ENCODE peak calls at places on chromosomes 16 and 17, in six cellular contexts. One of them, this sample, is unnamed.

GRCh38 chr16:68782198-68783174 is 45.4 kb downstream of the CDH1 start:
- DNase-seq in tibial artery: no peak
- DNase-seq in RWPE1: no peak
- DNase-seq in prostate gland: no peak
- DNase-seq in ascending aorta: no peak
- DNase-seq in H9: no peak
- DNase-seq in this sample: no peak

GRCh38 chr16:69724981-69725479 is 1.3 kb downstream of the NQO1 start:
- DNase-seq in tibial artery: no peak
- DNase-seq in RWPE1: no peak
- DNase-seq in prostate gland: no peak
- DNase-seq in ascending aorta: no peak
- DNase-seq in H9: no peak
- DNase-seq in this sample: no peak

GRCh38 chr17:63550816-63551639 is 751 bp downstream of the DCAF7 start:
- DNase-seq in tibial artery: no peak
- DNase-seq in RWPE1: peak
- DNase-seq in prostate gland: no peak
- DNase-seq in ascending aorta: no peak
- DNase-seq in H9: peak
- DNase-seq in this sample: peak

GRCh38 chr16:66290431-66290830 is 76.1 kb upstream of the CDH5 start:
- DNase-seq in tibial artery: no peak
- DNase-seq in RWPE1: no peak
- DNase-seq in prostate gland: no peak
- DNase-seq in ascending aorta: no peak
- DNase-seq in H9: peak
- DNase-seq in this sample: no peak

GRCh38 chr17:78359216-78359935 is 501 bp downstream of the SOCS3 start:
- DNase-seq in tibial artery: no peak
- DNase-seq in RWPE1: no peak
- DNase-seq in prostate gland: no peak
- DNase-seq in ascending aorta: peak
- DNase-seq in H9: peak
- DNase-seq in this sample: peak

GRCh38 chr16:81137012-81137335 is 40.8 kb upstream of the GCSH start:
- DNase-seq in tibial artery: no peak
- DNase-seq in RWPE1: no peak
- DNase-seq in prostate gland: no peak
- DNase-seq in ascending aorta: no peak
- DNase-seq in H9: no peak
- DNase-seq in this sample: no peak

GRCh38 chr17:55177159-55177913 is 87.4 kb upstream of the HLF start:
- DNase-seq in tibial artery: no peak
- DNase-seq in RWPE1: no peak
- DNase-seq in prostate gland: no peak
- DNase-seq in ascending aorta: no peak
- DNase-seq in H9: peak
- DNase-seq in this sample: no peak

GRCh38 chr16:9932919-9933653 is 249.1 kb downstream of the GRIN2A start:
- DNase-seq in tibial artery: no peak
- DNase-seq in RWPE1: no peak
- DNase-seq in prostate gland: no peak
- DNase-seq in ascending aorta: no peak
- DNase-seq in H9: no peak
- DNase-seq in this sample: no peak

GRCh38 chr16:19588661-19589060 is 33.2 kb downstream of the VPS35L start:
- DNase-seq in tibial artery: no peak
- DNase-seq in RWPE1: no peak
- DNase-seq in prostate gland: no peak
- DNase-seq in ascending aorta: no peak
- DNase-seq in H9: no peak
- DNase-seq in this sample: no peak

GRCh38 chr17:37608369-37609169 is 649 bp downstream of the SYNRG start:
- DNase-seq in tibial artery: peak
- DNase-seq in RWPE1: peak
- DNase-seq in prostate gland: peak
- DNase-seq in ascending aorta: no peak
- DNase-seq in H9: peak
- DNase-seq in this sample: peak

GRCh38 chr17:27354491-27355081 is 60.7 kb downstream of the WSB1 start:
- DNase-seq in tibial artery: no peak
- DNase-seq in RWPE1: no peak
- DNase-seq in prostate gland: no peak
- DNase-seq in ascending aorta: peak
- DNase-seq in H9: no peak
- DNase-seq in this sample: no peak

GRCh38 chr17:41467546-41467945 is 360 bp upstream of the KRT32 start:
- DNase-seq in tibial artery: no peak
- DNase-seq in RWPE1: no peak
- DNase-seq in prostate gland: no peak
- DNase-seq in ascending aorta: no peak
- DNase-seq in H9: no peak
- DNase-seq in this sample: no peak

GRCh38 chr17:2122641-2123302 is 67.9 kb downstream of the HIC1 start:
- DNase-seq in tibial artery: peak
- DNase-seq in RWPE1: no peak
- DNase-seq in prostate gland: peak
- DNase-seq in ascending aorta: peak
- DNase-seq in H9: no peak
- DNase-seq in this sample: no peak

GRCh38 chr16:75116081-75116910 is at the start of gene LDHD:
- DNase-seq in tibial artery: peak
- DNase-seq in RWPE1: peak
- DNase-seq in prostate gland: peak
- DNase-seq in ascending aorta: peak
- DNase-seq in H9: peak
- DNase-seq in this sample: no peak

GRCh38 chr16:20676268-20676828 is 21.1 kb downstream of the ACSM1 start:
- DNase-seq in tibial artery: no peak
- DNase-seq in RWPE1: no peak
- DNase-seq in prostate gland: peak
- DNase-seq in ascending aorta: no peak
- DNase-seq in H9: no peak
- DNase-seq in this sample: no peak

GRCh38 chr17:66348605-66349165 is 46.3 kb downstream of the PRKCA start:
- DNase-seq in tibial artery: no peak
- DNase-seq in RWPE1: peak
- DNase-seq in prostate gland: peak
- DNase-seq in ascending aorta: no peak
- DNase-seq in H9: no peak
- DNase-seq in this sample: no peak

GRCh38 chr16:72561-73537 is at the start of gene RHBDF1:
- DNase-seq in tibial artery: no peak
- DNase-seq in RWPE1: peak
- DNase-seq in prostate gland: peak
- DNase-seq in ascending aorta: peak
- DNase-seq in H9: peak
- DNase-seq in this sample: peak

GRCh38 chr17:47953945-47954344 is 3.7 kb downstream of the PRR15L start:
- DNase-seq in tibial artery: no peak
- DNase-seq in RWPE1: no peak
- DNase-seq in prostate gland: no peak
- DNase-seq in ascending aorta: no peak
- DNase-seq in H9: no peak
- DNase-seq in this sample: no peak
- TF ChIP-seq CTCF in tibial artery: no peak
- TF ChIP-seq CTCF in RWPE1: no peak
- TF ChIP-seq CTCF in prostate gland: no peak
- TF ChIP-seq CTCF in ascending aorta: no peak
- TF ChIP-seq CTCF in H9: peak
- TF ChIP-seq CTCF in this sample: no peak

DNA sequence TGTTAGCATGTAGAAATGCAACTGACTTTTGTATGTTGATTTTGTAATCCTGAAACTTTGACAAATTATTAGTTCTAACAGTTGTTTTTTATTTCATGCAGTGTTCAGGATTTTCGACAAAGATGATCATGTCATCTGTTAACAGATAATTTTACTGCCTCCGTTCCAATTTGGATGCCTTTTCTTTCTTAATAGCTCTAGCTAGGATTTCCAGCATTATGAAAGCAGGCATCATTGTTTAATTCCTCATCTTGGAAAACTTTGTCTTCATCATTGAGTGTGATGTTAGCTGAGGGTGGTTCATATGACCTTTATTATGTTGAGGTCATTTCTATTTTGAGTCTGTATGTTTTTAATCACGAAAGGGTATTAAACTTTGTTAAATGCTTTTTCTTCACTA is 31.9 kb downstream of the RMI2 start:
- DNase-seq in tibial artery: no peak
- DNase-seq in RWPE1: no peak
- DNase-seq in prostate gland: no peak
- DNase-seq in ascending aorta: no peak
- DNase-seq in H9: no peak
- DNase-seq in this sample: no peak
- TF ChIP-seq CTCF in tibial artery: no peak
- TF ChIP-seq CTCF in RWPE1: no peak
- TF ChIP-seq CTCF in prostate gland: no peak
- TF ChIP-seq CTCF in ascending aorta: no peak
- TF ChIP-seq CTCF in H9: no peak
- TF ChIP-seq CTCF in this sample: no peak

GRCh38 chr17:74008196-74008595 is 195.3 kb upstream of the RPL38 start:
- DNase-seq in tibial artery: no peak
- DNase-seq in RWPE1: no peak
- DNase-seq in prostate gland: no peak
- DNase-seq in ascending aorta: no peak
- DNase-seq in H9: peak
- DNase-seq in this sample: peak
- TF ChIP-seq CTCF in tibial artery: no peak
- TF ChIP-seq CTCF in RWPE1: no peak
- TF ChIP-seq CTCF in prostate gland: no peak
- TF ChIP-seq CTCF in ascending aorta: no peak
- TF ChIP-seq CTCF in H9: peak
- TF ChIP-seq CTCF in this sample: peak

GRCh38 chr16:24953721-24954120 is 61.4 kb downstream of the ARHGAP17 start:
- DNase-seq in tibial artery: no peak
- DNase-seq in RWPE1: no peak
- DNase-seq in prostate gland: no peak
- DNase-seq in ascending aorta: no peak
- DNase-seq in H9: no peak
- DNase-seq in this sample: no peak

GRCh38 chr16:24950275-24950674 is 64.9 kb downstream of the ARHGAP17 start:
- DNase-seq in tibial artery: no peak
- DNase-seq in RWPE1: no peak
- DNase-seq in prostate gland: no peak
- DNase-seq in ascending aorta: no peak
- DNase-seq in H9: no peak
- DNase-seq in this sample: no peak

GRCh38 chr16:24957887-24958286 is 57.3 kb downstream of the ARHGAP17 start:
- DNase-seq in tibial artery: no peak
- DNase-seq in RWPE1: no peak
- DNase-seq in prostate gland: no peak
- DNase-seq in ascending aorta: no peak
- DNase-seq in H9: no peak
- DNase-seq in this sample: no peak

GRCh38 chr16:24954137-24954536 is 61.0 kb downstream of the ARHGAP17 start:
- DNase-seq in tibial artery: no peak
- DNase-seq in RWPE1: no peak
- DNase-seq in prostate gland: no peak
- DNase-seq in ascending aorta: no peak
- DNase-seq in H9: no peak
- DNase-seq in this sample: no peak

GRCh38 chr16:24955975-24956731 is 59.0 kb downstream of the ARHGAP17 start:
- DNase-seq in tibial artery: no peak
- DNase-seq in RWPE1: no peak
- DNase-seq in prostate gland: no peak
- DNase-seq in ascending aorta: no peak
- DNase-seq in H9: no peak
- DNase-seq in this sample: no peak
- TF ChIP-seq CTCF in tibial artery: no peak
- TF ChIP-seq CTCF in RWPE1: no peak
- TF ChIP-seq CTCF in prostate gland: no peak
- TF ChIP-seq CTCF in ascending aorta: no peak
- TF ChIP-seq CTCF in H9: no peak
- TF ChIP-seq CTCF in this sample: no peak

GRCh38 chr17:42568341-42569111 is 1.6 kb downstream of the MLX start:
- DNase-seq in tibial artery: no peak
- DNase-seq in RWPE1: no peak
- DNase-seq in prostate gland: no peak
- DNase-seq in ascending aorta: no peak
- DNase-seq in H9: no peak
- DNase-seq in this sample: no peak

GRCh38 chr17:42565523-42566214 is 1.2 kb upstream of the MLX start:
- DNase-seq in tibial artery: no peak
- DNase-seq in RWPE1: no peak
- DNase-seq in prostate gland: no peak
- DNase-seq in ascending aorta: no peak
- DNase-seq in H9: no peak
- DNase-seq in this sample: no peak

GRCh38 chr17:42564815-42565522 is 1.9 kb upstream of the MLX start:
- DNase-seq in tibial artery: no peak
- DNase-seq in RWPE1: no peak
- DNase-seq in prostate gland: no peak
- DNase-seq in ascending aorta: no peak
- DNase-seq in H9: no peak
- DNase-seq in this sample: no peak

GRCh38 chr17:42566215-42566872 is 556 bp upstream of the MLX start:
- DNase-seq in tibial artery: no peak
- DNase-seq in RWPE1: no peak
- DNase-seq in prostate gland: no peak
- DNase-seq in ascending aorta: no peak
- DNase-seq in H9: no peak
- DNase-seq in this sample: no peak

GRCh38 chr17:42566873-42567573 is at the start of gene MLX:
- DNase-seq in tibial artery: peak
- DNase-seq in RWPE1: peak
- DNase-seq in prostate gland: peak
- DNase-seq in ascending aorta: peak
- DNase-seq in H9: peak
- DNase-seq in this sample: peak
- TF ChIP-seq CTCF in tibial artery: no peak
- TF ChIP-seq CTCF in RWPE1: no peak
- TF ChIP-seq CTCF in prostate gland: peak
- TF ChIP-seq CTCF in ascending aorta: no peak
- TF ChIP-seq CTCF in H9: no peak
- TF ChIP-seq CTCF in this sample: no peak